ENCODE peak calls at places on chromosomes 12 and 14, in five cellular contexts. One of them, this sample, is unnamed.

GRCh38 chr12:27693403-27693802 is 2.8 kb upstream of the REP15 start:
- DNase-seq in amniotic stem cell: no peak
- DNase-seq in T-cell: no peak
- DNase-seq in GM10248: no peak
- DNase-seq in astrocyte of the cerebellum: no peak
- DNase-seq in this sample: no peak

GRCh38 chr14:104248203-104249055 is 110.0 kb downstream of the KIF26A start:
- DNase-seq in amniotic stem cell: no peak
- DNase-seq in astrocyte of the cerebellum: no peak
- DNase-seq in GM10248: no peak
- DNase-seq in T-cell: no peak
- DNase-seq in this sample: no peak

GRCh38 chr12:16225692-16226091 is 51.8 kb downstream of the SLC15A5 start:
- DNase-seq in T-cell: no peak
- DNase-seq in amniotic stem cell: no peak
- DNase-seq in GM10248: no peak
- DNase-seq in astrocyte of the cerebellum: no peak
- DNase-seq in this sample: no peak

GRCh38 chr12:65670775-65671174 is 153.5 kb upstream of the HMGA2 start:
- DNase-seq in T-cell: no peak
- DNase-seq in amniotic stem cell: no peak
- DNase-seq in GM10248: no peak
- DNase-seq in astrocyte of the cerebellum: no peak
- DNase-seq in this sample: no peak

GRCh38 chr14:66099931-66100330 is 386.2 kb upstream of the CCDC196 start:
- DNase-seq in astrocyte of the cerebellum: no peak
- DNase-seq in GM10248: peak
- DNase-seq in T-cell: no peak
- DNase-seq in amniotic stem cell: no peak
- DNase-seq in this sample: no peak

GRCh38 chr12:13670249-13670648 is 311.2 kb downstream of the GRIN2B start:
- DNase-seq in astrocyte of the cerebellum: no peak
- DNase-seq in GM10248: no peak
- DNase-seq in amniotic stem cell: no peak
- DNase-seq in T-cell: no peak
- DNase-seq in this sample: no peak

GRCh38 chr12:67025543-67026114 is 243.5 kb upstream of the CAND1 start:
- DNase-seq in T-cell: peak
- DNase-seq in GM10248: peak
- DNase-seq in astrocyte of the cerebellum: no peak
- DNase-seq in amniotic stem cell: no peak
- DNase-seq in this sample: no peak

GRCh38 chr12:132597333-132598283 is 12.8 kb downstream of the LRCOL1 start:
- DNase-seq in T-cell: peak
- DNase-seq in astrocyte of the cerebellum: no peak
- DNase-seq in GM10248: no peak
- DNase-seq in amniotic stem cell: no peak
- DNase-seq in this sample: peak

GRCh38 chr12:98127336-98127679 is 388.1 kb upstream of the TMPO start:
- DNase-seq in GM10248: no peak
- DNase-seq in T-cell: no peak
- DNase-seq in amniotic stem cell: no peak
- DNase-seq in astrocyte of the cerebellum: no peak
- DNase-seq in this sample: no peak

GRCh38 chr14:72966038-72966437 is 39.8 kb downstream of the DCAF4 start:
- DNase-seq in T-cell: no peak
- DNase-seq in amniotic stem cell: no peak
- DNase-seq in astrocyte of the cerebellum: no peak
- DNase-seq in GM10248: no peak
- DNase-seq in this sample: no peak

GRCh38 chr14:82757775-82758174 is 1224.1 kb upstream of the SEL1L start:
- DNase-seq in T-cell: no peak
- DNase-seq in astrocyte of the cerebellum: no peak
- DNase-seq in GM10248: no peak
- DNase-seq in amniotic stem cell: no peak
- DNase-seq in this sample: no peak

GRCh38 chr12:133156125-133156690 is 25.1 kb upstream of the ZNF268 start:
- DNase-seq in T-cell: no peak
- DNase-seq in astrocyte of the cerebellum: no peak
- DNase-seq in amniotic stem cell: no peak
- DNase-seq in GM10248: no peak
- DNase-seq in this sample: no peak

GRCh38 chr14:58313699-58314098 is 15.3 kb downstream of the ARID4A start:
- DNase-seq in astrocyte of the cerebellum: no peak
- DNase-seq in T-cell: no peak
- DNase-seq in amniotic stem cell: no peak
- DNase-seq in GM10248: no peak
- DNase-seq in this sample: no peak

GRCh38 chr12:52755533-52755932 is 21.6 kb downstream of the KRT76 start:
- DNase-seq in GM10248: no peak
- DNase-seq in astrocyte of the cerebellum: no peak
- DNase-seq in T-cell: no peak
- DNase-seq in amniotic stem cell: no peak
- DNase-seq in this sample: no peak

GRCh38 chr14:23147676-23148075 is 28.6 kb upstream of the CEBPE start:
- DNase-seq in amniotic stem cell: no peak
- DNase-seq in GM10248: no peak
- DNase-seq in astrocyte of the cerebellum: no peak
- DNase-seq in T-cell: no peak
- DNase-seq in this sample: no peak

GRCh38 chr14:74825008-74825407 is 50.9 kb downstream of the PROX2 start:
- DNase-seq in amniotic stem cell: peak
- DNase-seq in astrocyte of the cerebellum: no peak
- DNase-seq in T-cell: no peak
- DNase-seq in GM10248: no peak
- DNase-seq in this sample: no peak

GRCh38 chr14:77709412-77709811 is 1.5 kb downstream of the SLIRP start:
- DNase-seq in GM10248: no peak
- DNase-seq in T-cell: no peak
- DNase-seq in amniotic stem cell: no peak
- DNase-seq in astrocyte of the cerebellum: no peak
- DNase-seq in this sample: no peak

GRCh38 chr12:94244165-94245133 is 96.1 kb downstream of the PLXNC1 start:
- DNase-seq in astrocyte of the cerebellum: no peak
- DNase-seq in GM10248: peak
- DNase-seq in amniotic stem cell: no peak
- DNase-seq in T-cell: peak
- DNase-seq in this sample: peak

GRCh38 chr12:27285395-27285794 is 41.3 kb downstream of the STK38L start:
- DNase-seq in T-cell: no peak
- DNase-seq in amniotic stem cell: no peak
- DNase-seq in astrocyte of the cerebellum: no peak
- DNase-seq in GM10248: no peak
- DNase-seq in this sample: no peak